ENCODE peak calls at places on chromosomes 5 and 9, in ten cellular contexts. B, T, I, R, F, N, U, L, X and V are unnamed samples.

GRCh38 chr5:90231688-90232087 is 177.9 kb downstream of the CETN3 start:
- DNase-seq in R (no peak), X (no peak), F (no peak), B (no peak), I (no peak), U (no peak), L (no peak), T (no peak), N (no peak), V (no peak)

GRCh38 chr9:133658442-133659431 is 22.6 kb downstream of the DBH start:
- DNase-seq in N (peak), T (no peak), B (peak), F (no peak), R (peak), L (no peak), U (no peak), I (no peak), X (peak), V (no peak)

GRCh38 chr5:168359820-168360460 is 68.5 kb downstream of the WWC1 start:
- DNase-seq in B (no peak), N (no peak), R (no peak), I (no peak), T (no peak), U (no peak), X (no peak), F (no peak), L (no peak), V (no peak)

GRCh38 chr5:169534311-169534880 is 49.2 kb upstream of the SPDL1 start:
- DNase-seq in N (no peak), F (no peak), U (no peak), R (no peak), X (no peak), L (no peak), T (no peak), B (no peak), I (no peak), V (no peak)

GRCh38 chr5:170420809-170421412 is 31.7 kb upstream of the KCNMB1 start:
- DNase-seq in F (peak), B (peak), I (peak), U (peak), R (peak), X (peak), T (peak), L (peak), N (peak), V (peak)

GRCh38 chr5:135551593-135552447 is 16.1 kb upstream of the NEUROG1 start:
- DNase-seq in I (peak), U (peak), B (peak), X (peak), T (peak), L (peak), R (peak), F (peak), N (peak), V (no peak)

GRCh38 chr9:90457386-90458080 is 185.1 kb downstream of the DIRAS2 start:
- DNase-seq in R (no peak), L (no peak), X (no peak), U (no peak), B (no peak), T (no peak), I (no peak), F (no peak), N (no peak), V (no peak)

GRCh38 chr9:96859461-96860198 is 5.3 kb upstream of the ZNF782 start:
- DNase-seq in U (no peak), X (peak), B (peak), I (no peak), L (no peak), F (no peak), T (peak), R (no peak), N (peak), V (no peak)

GRCh38 chr5:20323323-20323722 is 335.3 kb upstream of the CDH18 start:
- DNase-seq in X (no peak), N (no peak), U (no peak), B (no peak), I (no peak), R (no peak), T (no peak), L (no peak), F (no peak), V (no peak)

GRCh38 chr5:158925314-158925713 is 174.4 kb downstream of the EBF1 start:
- DNase-seq in X (no peak), I (no peak), F (no peak), B (no peak), U (no peak), T (no peak), R (no peak), N (no peak), L (no peak), V (no peak)

GRCh38 chr9:33489070-33489469 is 15.3 kb upstream of the NOL6 start:
- DNase-seq in T (no peak), F (no peak), I (no peak), U (no peak), X (peak), L (no peak), N (no peak), B (peak), R (no peak), V (no peak)

GRCh38 chr9:116083837-116084236 is 69.8 kb upstream of the PAPPA start:
- DNase-seq in U (no peak), X (no peak), F (no peak), R (no peak), T (no peak), B (no peak), I (no peak), L (no peak), N (no peak), V (no peak)

GRCh38 chr9:122810306-122810946 is 10.5 kb downstream of the OR1K1 start:
- DNase-seq in T (peak), X (peak), U (peak), I (peak), N (peak), B (peak), R (peak), F (peak), L (peak), V (peak)

GRCh38 chr9:108562176-108562575 is 293.6 kb downstream of the ACTL7B start:
- DNase-seq in N (no peak), T (no peak), R (no peak), B (no peak), L (no peak), I (no peak), F (no peak), X (no peak), U (no peak), V (no peak)

GRCh38 chr5:122471031-122471751 is 159.2 kb downstream of the SNCAIP start:
- DNase-seq in R (no peak), N (no peak), I (no peak), B (no peak), X (no peak), U (no peak), F (no peak), L (no peak), T (no peak), V (no peak)

GRCh38 chr5:160271396-160271795 is 41.0 kb downstream of the CCNJL start:
- DNase-seq in N (no peak), F (no peak), U (no peak), R (peak), L (no peak), T (no peak), B (no peak), X (no peak), I (no peak), V (peak)

GRCh38 chr9:32698706-32699277 is 63.3 kb upstream of the TAF1L start:
- DNase-seq in X (no peak), R (no peak), B (no peak), N (no peak), U (no peak), F (no peak), T (no peak), I (no peak), L (no peak), V (no peak)

GRCh38 chr5:122705876-122706275 is 69.0 kb upstream of the SNX2 start:
- DNase-seq in N (no peak), B (no peak), X (no peak), L (no peak), U (no peak), R (no peak), F (no peak), T (no peak), I (no peak), V (no peak)

GRCh38 chr9:130839237-130840111 is 4.4 kb downstream of the ABL1 start:
- DNase-seq in L (no peak), I (no peak), R (no peak), N (no peak), U (no peak), T (no peak), F (no peak), X (no peak), B (no peak), V (no peak)

GRCh38 chr5:114237766-114238165 is 124.1 kb upstream of the KCNN2 start:
- DNase-seq in F (no peak), X (peak), U (no peak), L (no peak), R (no peak), I (no peak), N (no peak), B (peak), T (peak), V (no peak)

GRCh38 chr9:12554636-12555035 is 138.5 kb upstream of the TYRP1 start:
- DNase-seq in B (peak), I (no peak), T (no peak), L (no peak), U (no peak), R (no peak), X (peak), N (no peak), F (no peak), V (no peak)

GRCh38 chr9:15191358-15191757 is 115.7 kb downstream of the TTC39B start:
- DNase-seq in T (no peak), B (no peak), U (no peak), N (no peak), R (no peak), L (no peak), X (no peak), F (peak), I (no peak), V (no peak)

GRCh38 chr5:481347-481746 is 38.4 kb downstream of the EXOC3 start:
- DNase-seq in B (no peak), I (no peak), X (no peak), F (no peak), N (no peak), T (no peak), L (no peak), U (no peak), R (no peak), V (no peak)

GRCh38 chr5:165630211-165630866 is 2124.9 kb downstream of the MAT2B start:
- DNase-seq in I (peak), T (peak), N (peak), B (peak), F (peak), U (no peak), X (peak), R (peak), L (no peak), V (no peak)

GRCh38 chr9:5626727-5627634 is 1.9 kb upstream of the RIC1 start:
- DNase-seq in I (no peak), F (peak), R (no peak), T (no peak), N (peak), X (peak), L (peak), B (peak), U (no peak), V (no peak)

GRCh38 chr9:84811072-84811725 is 141.7 kb downstream of the NTRK2 start:
- DNase-seq in U (no peak), T (no peak), F (no peak), I (no peak), R (no peak), B (no peak), L (no peak), X (no peak), N (no peak), V (no peak)

GRCh38 chr9:9942764-9943424 is 669.9 kb downstream of the PTPRD start:
- DNase-seq in R (peak), U (peak), X (peak), T (peak), F (peak), I (no peak), B (peak), N (peak), L (peak), V (peak)

GRCh38 chr9:114947058-114947457 is 16.7 kb upstream of the TNFSF8 start:
- DNase-seq in U (no peak), R (no peak), X (no peak), I (no peak), T (no peak), B (no peak), N (no peak), F (no peak), L (no peak), V (no peak)

GRCh38 chr5:80076131-80077101 is 41.3 kb downstream of the THBS4 start:
- DNase-seq in R (no peak), U (no peak), F (no peak), X (no peak), T (no peak), I (no peak), N (peak), L (no peak), B (peak), V (no peak)

GRCh38 chr9:134224130-134224826 is 59.9 kb upstream of the RNU6ATAC start:
- DNase-seq in B (no peak), F (no peak), R (no peak), L (no peak), X (no peak), I (peak), U (no peak), N (no peak), T (no peak), V (peak)

GRCh38 chr9:98091735-98092632 is 27.0 kb downstream of the TRIM14 start:
- DNase-seq in N (no peak), L (no peak), U (no peak), F (no peak), I (no peak), B (peak), R (no peak), X (no peak), T (no peak), V (no peak)

GRCh38 chr5:79771387-79771786 is 81.8 kb downstream of the CMYA5 start:
- DNase-seq in L (no peak), T (no peak), N (peak), F (no peak), X (peak), R (no peak), U (no peak), I (no peak), B (peak), V (no peak)

GRCh38 chr5:123819401-123819800 is 307.4 kb downstream of the CSNK1G3 start:
- DNase-seq in R (no peak), X (no peak), L (no peak), N (no peak), U (no peak), I (no peak), B (peak), F (no peak), T (no peak), V (no peak)